ENCODE peak calls at places on chromosomes 13 and 19, in nine cellular contexts. One of them, this sample, is unnamed.

GRCh38 chr13:52344108-52344507 is 61.9 kb downstream of the THSD1 start:
- DNase-seq in effector memory CD8-positive, alpha-beta T cell: no peak
- DNase-seq in stimulated activated CD8-positive, alpha-beta memory T cell treated with anti-CD3 and anti-CD28 coated beads, Interleukin-7, amount 100 ng/mL, for 1 hour: no peak
- DNase-seq in fibroblast of gingiva: peak
- DNase-seq in left colon: no peak
- DNase-seq in NCI-H1417: no peak
- DNase-seq in stimulated activated CD4-positive, alpha-beta T cell treated with anti-CD3 and anti-CD28 coated beads, Interleukin-15, amount 100 ng/mL, for 1 hour: no peak
- DNase-seq in GM12865: no peak
- DNase-seq in NCI-H2081: no peak
- DNase-seq in this sample: no peak

GRCh38 chr19:7187605-7188339 is 106.4 kb downstream of the INSR start:
- DNase-seq in GM12865: no peak
- DNase-seq in NCI-H1417: no peak
- DNase-seq in fibroblast of gingiva: no peak
- DNase-seq in stimulated activated CD8-positive, alpha-beta memory T cell treated with anti-CD3 and anti-CD28 coated beads, Interleukin-7, amount 100 ng/mL, for 1 hour: no peak
- DNase-seq in stimulated activated CD4-positive, alpha-beta T cell treated with anti-CD3 and anti-CD28 coated beads, Interleukin-15, amount 100 ng/mL, for 1 hour: no peak
- DNase-seq in NCI-H2081: no peak
- DNase-seq in effector memory CD8-positive, alpha-beta T cell: no peak
- DNase-seq in left colon: no peak
- DNase-seq in this sample: no peak

GRCh38 chr13:25352230-25352629 is 19.5 kb upstream of the ATP8A2 start:
- DNase-seq in NCI-H2081: no peak
- DNase-seq in stimulated activated CD8-positive, alpha-beta memory T cell treated with anti-CD3 and anti-CD28 coated beads, Interleukin-7, amount 100 ng/mL, for 1 hour: no peak
- DNase-seq in effector memory CD8-positive, alpha-beta T cell: no peak
- DNase-seq in stimulated activated CD4-positive, alpha-beta T cell treated with anti-CD3 and anti-CD28 coated beads, Interleukin-15, amount 100 ng/mL, for 1 hour: no peak
- DNase-seq in NCI-H1417: no peak
- DNase-seq in GM12865: no peak
- DNase-seq in left colon: no peak
- DNase-seq in fibroblast of gingiva: no peak
- DNase-seq in this sample: no peak

GRCh38 chr13:26646603-26647002 is 89.1 kb downstream of the WASF3 start:
- DNase-seq in stimulated activated CD4-positive, alpha-beta T cell treated with anti-CD3 and anti-CD28 coated beads, Interleukin-15, amount 100 ng/mL, for 1 hour: no peak
- DNase-seq in fibroblast of gingiva: no peak
- DNase-seq in stimulated activated CD8-positive, alpha-beta memory T cell treated with anti-CD3 and anti-CD28 coated beads, Interleukin-7, amount 100 ng/mL, for 1 hour: no peak
- DNase-seq in effector memory CD8-positive, alpha-beta T cell: no peak
- DNase-seq in GM12865: no peak
- DNase-seq in NCI-H1417: no peak
- DNase-seq in NCI-H2081: no peak
- DNase-seq in left colon: no peak
- DNase-seq in this sample: no peak

GRCh38 chr13:32905063-32905863 is 111.0 kb upstream of the KL start:
- DNase-seq in NCI-H2081: peak
- DNase-seq in effector memory CD8-positive, alpha-beta T cell: no peak
- DNase-seq in stimulated activated CD8-positive, alpha-beta memory T cell treated with anti-CD3 and anti-CD28 coated beads, Interleukin-7, amount 100 ng/mL, for 1 hour: no peak
- DNase-seq in NCI-H1417: no peak
- DNase-seq in GM12865: peak
- DNase-seq in left colon: no peak
- DNase-seq in stimulated activated CD4-positive, alpha-beta T cell treated with anti-CD3 and anti-CD28 coated beads, Interleukin-15, amount 100 ng/mL, for 1 hour: no peak
- DNase-seq in fibroblast of gingiva: no peak
- DNase-seq in this sample: no peak

GRCh38 chr13:23289917-23290357 is 109.2 kb downstream of the SGCG start:
- DNase-seq in fibroblast of gingiva: peak
- DNase-seq in stimulated activated CD8-positive, alpha-beta memory T cell treated with anti-CD3 and anti-CD28 coated beads, Interleukin-7, amount 100 ng/mL, for 1 hour: no peak
- DNase-seq in GM12865: no peak
- DNase-seq in NCI-H1417: no peak
- DNase-seq in stimulated activated CD4-positive, alpha-beta T cell treated with anti-CD3 and anti-CD28 coated beads, Interleukin-15, amount 100 ng/mL, for 1 hour: no peak
- DNase-seq in left colon: no peak
- DNase-seq in NCI-H2081: no peak
- DNase-seq in effector memory CD8-positive, alpha-beta T cell: no peak
- DNase-seq in this sample: no peak

GRCh38 chr19:30881986-30882385 is 467.2 kb downstream of the TSHZ3 start:
- DNase-seq in NCI-H1417: no peak
- DNase-seq in GM12865: no peak
- DNase-seq in fibroblast of gingiva: no peak
- DNase-seq in effector memory CD8-positive, alpha-beta T cell: no peak
- DNase-seq in NCI-H2081: no peak
- DNase-seq in stimulated activated CD4-positive, alpha-beta T cell treated with anti-CD3 and anti-CD28 coated beads, Interleukin-15, amount 100 ng/mL, for 1 hour: no peak
- DNase-seq in left colon: no peak
- DNase-seq in stimulated activated CD8-positive, alpha-beta memory T cell treated with anti-CD3 and anti-CD28 coated beads, Interleukin-7, amount 100 ng/mL, for 1 hour: no peak
- DNase-seq in this sample: no peak

GRCh38 chr13:28089065-28089464 is 11.3 kb downstream of the FLT3 start:
- DNase-seq in stimulated activated CD8-positive, alpha-beta memory T cell treated with anti-CD3 and anti-CD28 coated beads, Interleukin-7, amount 100 ng/mL, for 1 hour: no peak
- DNase-seq in stimulated activated CD4-positive, alpha-beta T cell treated with anti-CD3 and anti-CD28 coated beads, Interleukin-15, amount 100 ng/mL, for 1 hour: no peak
- DNase-seq in fibroblast of gingiva: no peak
- DNase-seq in GM12865: peak
- DNase-seq in NCI-H1417: no peak
- DNase-seq in effector memory CD8-positive, alpha-beta T cell: no peak
- DNase-seq in left colon: no peak
- DNase-seq in NCI-H2081: no peak
- DNase-seq in this sample: no peak

GRCh38 chr19:46618670-46619231 is 6.1 kb downstream of the PTGIR start:
- DNase-seq in NCI-H1417: no peak
- DNase-seq in stimulated activated CD8-positive, alpha-beta memory T cell treated with anti-CD3 and anti-CD28 coated beads, Interleukin-7, amount 100 ng/mL, for 1 hour: no peak
- DNase-seq in stimulated activated CD4-positive, alpha-beta T cell treated with anti-CD3 and anti-CD28 coated beads, Interleukin-15, amount 100 ng/mL, for 1 hour: no peak
- DNase-seq in GM12865: peak
- DNase-seq in NCI-H2081: peak
- DNase-seq in fibroblast of gingiva: peak
- DNase-seq in left colon: no peak
- DNase-seq in effector memory CD8-positive, alpha-beta T cell: no peak
- DNase-seq in this sample: no peak

GRCh38 chr13:73040479-73040878 is 18.3 kb upstream of the KLF5 start:
- DNase-seq in NCI-H1417: no peak
- DNase-seq in effector memory CD8-positive, alpha-beta T cell: no peak
- DNase-seq in left colon: no peak
- DNase-seq in fibroblast of gingiva: no peak
- DNase-seq in NCI-H2081: no peak
- DNase-seq in GM12865: no peak
- DNase-seq in stimulated activated CD4-positive, alpha-beta T cell treated with anti-CD3 and anti-CD28 coated beads, Interleukin-15, amount 100 ng/mL, for 1 hour: no peak
- DNase-seq in stimulated activated CD8-positive, alpha-beta memory T cell treated with anti-CD3 and anti-CD28 coated beads, Interleukin-7, amount 100 ng/mL, for 1 hour: no peak
- DNase-seq in this sample: no peak

GRCh38 chr13:93620366-93620765 is 393.8 kb downstream of the GPC6 start:
- DNase-seq in stimulated activated CD8-positive, alpha-beta memory T cell treated with anti-CD3 and anti-CD28 coated beads, Interleukin-7, amount 100 ng/mL, for 1 hour: no peak
- DNase-seq in fibroblast of gingiva: peak
- DNase-seq in NCI-H2081: no peak
- DNase-seq in GM12865: no peak
- DNase-seq in NCI-H1417: no peak
- DNase-seq in stimulated activated CD4-positive, alpha-beta T cell treated with anti-CD3 and anti-CD28 coated beads, Interleukin-15, amount 100 ng/mL, for 1 hour: no peak
- DNase-seq in left colon: no peak
- DNase-seq in effector memory CD8-positive, alpha-beta T cell: no peak
- DNase-seq in this sample: no peak

GRCh38 chr13:73983109-73983508 is 151.1 kb downstream of the KLF12 start:
- DNase-seq in NCI-H1417: no peak
- DNase-seq in stimulated activated CD8-positive, alpha-beta memory T cell treated with anti-CD3 and anti-CD28 coated beads, Interleukin-7, amount 100 ng/mL, for 1 hour: no peak
- DNase-seq in effector memory CD8-positive, alpha-beta T cell: no peak
- DNase-seq in stimulated activated CD4-positive, alpha-beta T cell treated with anti-CD3 and anti-CD28 coated beads, Interleukin-15, amount 100 ng/mL, for 1 hour: no peak
- DNase-seq in left colon: no peak
- DNase-seq in fibroblast of gingiva: no peak
- DNase-seq in NCI-H2081: no peak
- DNase-seq in GM12865: no peak
- DNase-seq in this sample: no peak

GRCh38 chr13:112061367-112062046 is 5.4 kb upstream of the SOX1 start:
- DNase-seq in GM12865: no peak
- DNase-seq in effector memory CD8-positive, alpha-beta T cell: no peak
- DNase-seq in NCI-H1417: no peak
- DNase-seq in NCI-H2081: no peak
- DNase-seq in stimulated activated CD4-positive, alpha-beta T cell treated with anti-CD3 and anti-CD28 coated beads, Interleukin-15, amount 100 ng/mL, for 1 hour: no peak
- DNase-seq in fibroblast of gingiva: no peak
- DNase-seq in left colon: no peak
- DNase-seq in stimulated activated CD8-positive, alpha-beta memory T cell treated with anti-CD3 and anti-CD28 coated beads, Interleukin-7, amount 100 ng/mL, for 1 hour: no peak
- DNase-seq in this sample: no peak

GRCh38 chr19:19866599-19867248 is 1.0 kb downstream of the ZNF253 start:
- DNase-seq in NCI-H2081: no peak
- DNase-seq in GM12865: peak
- DNase-seq in NCI-H1417: peak
- DNase-seq in stimulated activated CD4-positive, alpha-beta T cell treated with anti-CD3 and anti-CD28 coated beads, Interleukin-15, amount 100 ng/mL, for 1 hour: peak
- DNase-seq in effector memory CD8-positive, alpha-beta T cell: no peak
- DNase-seq in left colon: peak
- DNase-seq in fibroblast of gingiva: no peak
- DNase-seq in stimulated activated CD8-positive, alpha-beta memory T cell treated with anti-CD3 and anti-CD28 coated beads, Interleukin-7, amount 100 ng/mL, for 1 hour: no peak
- DNase-seq in this sample: peak

GRCh38 chr19:17214531-17215124 is 529 bp upstream of the USE1 start:
- DNase-seq in effector memory CD8-positive, alpha-beta T cell: no peak
- DNase-seq in stimulated activated CD8-positive, alpha-beta memory T cell treated with anti-CD3 and anti-CD28 coated beads, Interleukin-7, amount 100 ng/mL, for 1 hour: no peak
- DNase-seq in stimulated activated CD4-positive, alpha-beta T cell treated with anti-CD3 and anti-CD28 coated beads, Interleukin-15, amount 100 ng/mL, for 1 hour: no peak
- DNase-seq in NCI-H2081: no peak
- DNase-seq in fibroblast of gingiva: no peak
- DNase-seq in left colon: no peak
- DNase-seq in NCI-H1417: no peak
- DNase-seq in GM12865: peak
- DNase-seq in this sample: no peak

GRCh38 chr19:10553943-10554381 is 10.3 kb downstream of the ATG4D start:
- DNase-seq in effector memory CD8-positive, alpha-beta T cell: peak
- DNase-seq in left colon: peak
- DNase-seq in GM12865: peak
- DNase-seq in fibroblast of gingiva: no peak
- DNase-seq in stimulated activated CD8-positive, alpha-beta memory T cell treated with anti-CD3 and anti-CD28 coated beads, Interleukin-7, amount 100 ng/mL, for 1 hour: peak
- DNase-seq in NCI-H1417: no peak
- DNase-seq in stimulated activated CD4-positive, alpha-beta T cell treated with anti-CD3 and anti-CD28 coated beads, Interleukin-15, amount 100 ng/mL, for 1 hour: no peak
- DNase-seq in NCI-H2081: no peak
- DNase-seq in this sample: peak

GRCh38 chr19:46144756-46145155 is 3.3 kb upstream of the IGFL2 start:
- DNase-seq in left colon: peak
- DNase-seq in GM12865: no peak
- DNase-seq in stimulated activated CD8-positive, alpha-beta memory T cell treated with anti-CD3 and anti-CD28 coated beads, Interleukin-7, amount 100 ng/mL, for 1 hour: no peak
- DNase-seq in fibroblast of gingiva: no peak
- DNase-seq in effector memory CD8-positive, alpha-beta T cell: no peak
- DNase-seq in stimulated activated CD4-positive, alpha-beta T cell treated with anti-CD3 and anti-CD28 coated beads, Interleukin-15, amount 100 ng/mL, for 1 hour: no peak
- DNase-seq in NCI-H2081: no peak
- DNase-seq in NCI-H1417: no peak
- DNase-seq in this sample: no peak

GRCh38 chr19:17052439-17052838 is 22.8 kb downstream of the HAUS8 start:
- DNase-seq in stimulated activated CD4-positive, alpha-beta T cell treated with anti-CD3 and anti-CD28 coated beads, Interleukin-15, amount 100 ng/mL, for 1 hour: no peak
- DNase-seq in fibroblast of gingiva: peak
- DNase-seq in left colon: peak
- DNase-seq in NCI-H2081: no peak
- DNase-seq in effector memory CD8-positive, alpha-beta T cell: peak
- DNase-seq in stimulated activated CD8-positive, alpha-beta memory T cell treated with anti-CD3 and anti-CD28 coated beads, Interleukin-7, amount 100 ng/mL, for 1 hour: no peak
- DNase-seq in NCI-H1417: no peak
- DNase-seq in GM12865: peak
- DNase-seq in this sample: peak

GRCh38 chr19:38852231-38853044 is 2.7 kb upstream of the HNRNPL start:
- DNase-seq in stimulated activated CD8-positive, alpha-beta memory T cell treated with anti-CD3 and anti-CD28 coated beads, Interleukin-7, amount 100 ng/mL, for 1 hour: no peak
- DNase-seq in fibroblast of gingiva: peak
- DNase-seq in GM12865: peak
- DNase-seq in NCI-H1417: peak
- DNase-seq in left colon: peak
- DNase-seq in effector memory CD8-positive, alpha-beta T cell: peak
- DNase-seq in NCI-H2081: no peak
- DNase-seq in stimulated activated CD4-positive, alpha-beta T cell treated with anti-CD3 and anti-CD28 coated beads, Interleukin-15, amount 100 ng/mL, for 1 hour: peak
- DNase-seq in this sample: peak

GRCh38 chr13:100203696-100204367 is 114.9 kb downstream of the PCCA start:
- DNase-seq in NCI-H1417: no peak
- DNase-seq in fibroblast of gingiva: no peak
- DNase-seq in stimulated activated CD4-positive, alpha-beta T cell treated with anti-CD3 and anti-CD28 coated beads, Interleukin-15, amount 100 ng/mL, for 1 hour: no peak
- DNase-seq in NCI-H2081: no peak
- DNase-seq in left colon: no peak
- DNase-seq in stimulated activated CD8-positive, alpha-beta memory T cell treated with anti-CD3 and anti-CD28 coated beads, Interleukin-7, amount 100 ng/mL, for 1 hour: no peak
- DNase-seq in effector memory CD8-positive, alpha-beta T cell: no peak
- DNase-seq in GM12865: peak
- DNase-seq in this sample: peak

GRCh38 chr19:4358709-4359626 is 15.6 kb downstream of the MPND start:
- DNase-seq in GM12865: no peak
- DNase-seq in NCI-H1417: no peak
- DNase-seq in effector memory CD8-positive, alpha-beta T cell: no peak
- DNase-seq in stimulated activated CD8-positive, alpha-beta memory T cell treated with anti-CD3 and anti-CD28 coated beads, Interleukin-7, amount 100 ng/mL, for 1 hour: no peak
- DNase-seq in fibroblast of gingiva: no peak
- DNase-seq in left colon: no peak
- DNase-seq in stimulated activated CD4-positive, alpha-beta T cell treated with anti-CD3 and anti-CD28 coated beads, Interleukin-15, amount 100 ng/mL, for 1 hour: no peak
- DNase-seq in NCI-H2081: no peak
- DNase-seq in this sample: no peak

GRCh38 chr19:38081547-38082255 is 142.3 kb downstream of the DPF1 start:
- DNase-seq in GM12865: no peak
- DNase-seq in NCI-H1417: no peak
- DNase-seq in stimulated activated CD8-positive, alpha-beta memory T cell treated with anti-CD3 and anti-CD28 coated beads, Interleukin-7, amount 100 ng/mL, for 1 hour: no peak
- DNase-seq in fibroblast of gingiva: no peak
- DNase-seq in effector memory CD8-positive, alpha-beta T cell: no peak
- DNase-seq in stimulated activated CD4-positive, alpha-beta T cell treated with anti-CD3 and anti-CD28 coated beads, Interleukin-15, amount 100 ng/mL, for 1 hour: no peak
- DNase-seq in left colon: no peak
- DNase-seq in NCI-H2081: no peak
- DNase-seq in this sample: no peak

GRCh38 chr19:27793128-27793643 is 1419.8 kb downstream of the UQCRFS1 start:
- DNase-seq in effector memory CD8-positive, alpha-beta T cell: no peak
- DNase-seq in NCI-H2081: peak
- DNase-seq in left colon: peak
- DNase-seq in fibroblast of gingiva: peak
- DNase-seq in stimulated activated CD8-positive, alpha-beta memory T cell treated with anti-CD3 and anti-CD28 coated beads, Interleukin-7, amount 100 ng/mL, for 1 hour: no peak
- DNase-seq in NCI-H1417: peak
- DNase-seq in GM12865: peak
- DNase-seq in stimulated activated CD4-positive, alpha-beta T cell treated with anti-CD3 and anti-CD28 coated beads, Interleukin-15, amount 100 ng/mL, for 1 hour: peak
- DNase-seq in this sample: peak

GRCh38 chr13:110044521-110045200 is 258.3 kb upstream of the IRS2 start:
- DNase-seq in NCI-H1417: peak
- DNase-seq in GM12865: no peak
- DNase-seq in stimulated activated CD8-positive, alpha-beta memory T cell treated with anti-CD3 and anti-CD28 coated beads, Interleukin-7, amount 100 ng/mL, for 1 hour: no peak
- DNase-seq in effector memory CD8-positive, alpha-beta T cell: no peak
- DNase-seq in stimulated activated CD4-positive, alpha-beta T cell treated with anti-CD3 and anti-CD28 coated beads, Interleukin-15, amount 100 ng/mL, for 1 hour: no peak
- DNase-seq in left colon: no peak
- DNase-seq in NCI-H2081: no peak
- DNase-seq in fibroblast of gingiva: peak
- DNase-seq in this sample: no peak

GRCh38 chr13:29362849-29363604 is 232.5 kb downstream of the SLC7A1 start:
- DNase-seq in stimulated activated CD4-positive, alpha-beta T cell treated with anti-CD3 and anti-CD28 coated beads, Interleukin-15, amount 100 ng/mL, for 1 hour: no peak
- DNase-seq in stimulated activated CD8-positive, alpha-beta memory T cell treated with anti-CD3 and anti-CD28 coated beads, Interleukin-7, amount 100 ng/mL, for 1 hour: no peak
- DNase-seq in NCI-H2081: peak
- DNase-seq in GM12865: peak
- DNase-seq in left colon: peak
- DNase-seq in NCI-H1417: peak
- DNase-seq in fibroblast of gingiva: peak
- DNase-seq in effector memory CD8-positive, alpha-beta T cell: peak
- DNase-seq in this sample: peak

GRCh38 chr19:5103812-5104410 is 135.0 kb downstream of the KDM4B start:
- DNase-seq in GM12865: no peak
- DNase-seq in stimulated activated CD4-positive, alpha-beta T cell treated with anti-CD3 and anti-CD28 coated beads, Interleukin-15, amount 100 ng/mL, for 1 hour: no peak
- DNase-seq in stimulated activated CD8-positive, alpha-beta memory T cell treated with anti-CD3 and anti-CD28 coated beads, Interleukin-7, amount 100 ng/mL, for 1 hour: no peak
- DNase-seq in left colon: no peak
- DNase-seq in effector memory CD8-positive, alpha-beta T cell: no peak
- DNase-seq in NCI-H1417: no peak
- DNase-seq in NCI-H2081: no peak
- DNase-seq in fibroblast of gingiva: no peak
- DNase-seq in this sample: no peak

GRCh38 chr19:48752511-48753365 is at the start of gene FUT1:
- DNase-seq in effector memory CD8-positive, alpha-beta T cell: no peak
- DNase-seq in NCI-H1417: peak
- DNase-seq in stimulated activated CD8-positive, alpha-beta memory T cell treated with anti-CD3 and anti-CD28 coated beads, Interleukin-7, amount 100 ng/mL, for 1 hour: no peak
- DNase-seq in GM12865: peak
- DNase-seq in fibroblast of gingiva: no peak
- DNase-seq in left colon: peak
- DNase-seq in NCI-H2081: peak
- DNase-seq in stimulated activated CD4-positive, alpha-beta T cell treated with anti-CD3 and anti-CD28 coated beads, Interleukin-15, amount 100 ng/mL, for 1 hour: no peak
- DNase-seq in this sample: peak